ENCODE peak calls at places on chromosomes 3 and 15, in four cellular contexts. P is IMR-90, H is K562, F is GM12878. C is an unnamed sample.

GRCh38 chr3:151356791-151357460 is 27.6 kb upstream of the P2RY13 start:
- DNase-seq in P (peak), H (no peak), F (no peak), C (peak)

GRCh38 chr15:98529205-98530145 is 118.9 kb upstream of the IGF1R start:
- DNase-seq in P (no peak), H (no peak), F (no peak), C (no peak)

GRCh38 chr3:182509312-182509711 is 284.0 kb upstream of the ATP11B start:
- DNase-seq in P (no peak), H (no peak), F (no peak), C (no peak)

GRCh38 chr3:152128356-152128755 is 140.4 kb upstream of the MBNL1 start:
- DNase-seq in P (no peak), H (no peak), F (no peak), C (no peak)

GRCh38 chr3:153396581-153396980 is 234.6 kb downstream of the RAP2B start:
- DNase-seq in P (no peak), H (no peak), F (no peak), C (no peak)

GRCh38 chr3:178084938-178085816 is 451.1 kb upstream of the KCNMB2 start:
- DNase-seq in P (peak), H (no peak), F (no peak), C (peak)

GRCh38 chr3:32109256-32109655 is 2.8 kb downstream of the GPD1L start:
- DNase-seq in P (peak), H (no peak), F (no peak), C (peak)

GRCh38 chr3:125357032-125357658 is 18.0 kb downstream of the ZNF148 start:
- DNase-seq in P (peak), H (no peak), F (no peak), C (peak)

GRCh38 chr3:131549340-131549739 is 46.6 kb upstream of the MRPL3 start:
- DNase-seq in P (no peak), H (peak), F (no peak), C (no peak)

GRCh38 chr3:47421741-47422649 is 41.2 kb downstream of the PTPN23 start:
- DNase-seq in P (no peak), H (no peak), F (no peak), C (peak)

GRCh38 chr3:40615110-40615915 is 90.6 kb downstream of the ZNF621 start:
- DNase-seq in P (no peak), H (no peak), F (no peak), C (peak)

GRCh38 chr15:65638681-65639089 is 16.9 kb downstream of the SLC24A1 start:
- DNase-seq in P (peak), H (peak), F (peak), C (peak)

GRCh38 chr3:185210621-185211157 is 43.2 kb downstream of the EHHADH start:
- DNase-seq in P (no peak), H (no peak), F (no peak), C (peak)

GRCh38 chr3:13102386-13103345 is 29.4 kb upstream of the IQSEC1 start:
- DNase-seq in P (no peak), H (no peak), F (no peak), C (no peak)

GRCh38 chr3:186385856-186386602 is 24.0 kb upstream of the DGKG start:
- DNase-seq in P (no peak), H (no peak), F (no peak), C (no peak)

GRCh38 chr15:71575474-71576045 is 234.8 kb upstream of the NR2E3 start:
- DNase-seq in P (no peak), H (no peak), F (no peak), C (peak)

GRCh38 chr15:90049030-90049429 is 47.9 kb downstream of the ZNF710 start:
- DNase-seq in P (peak), H (no peak), F (no peak), C (no peak)

GRCh38 chr15:83396071-83396470 is 51.1 kb upstream of the SH3GL3 start:
- DNase-seq in P (no peak), H (no peak), F (no peak), C (no peak)

GRCh38 chr3:155807823-155808222 is 1.7 kb upstream of the C3orf33 start:
- DNase-seq in P (peak), H (no peak), F (no peak), C (no peak)

GRCh38 chr15:57566840-57567239 is 24.9 kb upstream of the MYZAP start:
- DNase-seq in P (no peak), H (no peak), F (no peak), C (no peak)

GRCh38 chr3:197791120-197792018 is at the start of gene LRCH3:
- DNase-seq in P (peak), H (peak), F (no peak), C (peak)

GRCh38 chr15:48647963-48648362 is 2.5 kb upstream of the FBN1 start:
- DNase-seq in P (peak), H (no peak), F (no peak), C (peak)

GRCh38 chr3:159322322-159322939 is 520.6 kb downstream of the MFSD1 start:
- DNase-seq in P (peak), H (peak), F (no peak), C (peak)

GRCh38 chr3:47666118-47666517 is 87.5 kb upstream of the CSPG5 start:
- DNase-seq in P (no peak), H (no peak), F (no peak), C (no peak)

DNA sequence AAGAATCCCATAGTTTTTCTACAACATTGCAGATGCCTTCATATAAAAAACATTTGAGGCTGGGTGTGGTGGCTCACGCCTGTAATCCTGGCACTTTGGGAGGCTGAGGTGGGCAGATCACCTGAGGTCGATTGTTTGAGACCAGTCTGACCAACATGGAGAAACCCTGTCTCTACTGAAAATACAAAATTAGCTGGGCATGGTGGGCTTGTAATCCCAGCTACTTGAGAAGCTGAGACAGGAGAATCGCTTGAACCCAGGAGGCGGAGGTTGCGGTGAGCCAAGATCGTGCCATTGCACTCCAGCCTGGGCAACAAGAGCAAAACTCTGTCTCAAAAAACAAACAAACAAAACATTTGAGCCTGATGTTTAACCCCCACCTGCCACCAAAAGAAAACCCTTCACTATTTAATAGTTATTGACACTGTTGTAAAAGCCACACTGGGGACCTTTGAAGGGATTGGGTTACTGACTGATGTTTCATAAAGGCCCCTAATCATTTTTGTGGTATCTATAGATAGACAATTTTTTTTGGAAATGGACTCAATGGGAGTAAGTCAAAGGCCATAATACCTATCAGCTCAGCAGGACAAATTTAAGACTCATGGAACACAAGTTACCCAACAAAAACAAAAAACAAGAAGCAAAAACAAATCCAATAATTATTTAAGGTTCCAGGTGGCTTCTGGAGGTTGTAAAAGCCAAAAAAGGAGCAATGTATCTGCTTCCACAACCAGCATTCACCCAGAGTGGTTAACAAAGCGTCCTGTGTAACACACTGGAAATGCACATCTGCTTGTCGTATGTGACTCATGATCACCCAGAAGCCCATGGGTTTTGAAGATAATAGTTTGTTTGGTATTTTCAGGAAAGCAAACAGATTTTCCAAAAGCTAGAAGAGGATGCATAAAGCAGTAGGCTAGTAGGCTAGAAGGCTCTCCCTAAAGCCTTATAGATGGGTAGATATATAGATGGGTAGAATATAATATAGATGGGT is 41.2 kb downstream of the CDCP1 start:
- DNase-seq in P (peak), H (peak), F (no peak), C (no peak)
- TF ChIP-seq RCOR1 in P (peak), H (no peak), F (no peak), C (no peak)

GRCh38 chr15:68235022-68235421 is 5.5 kb upstream of the CLN6 start:
- DNase-seq in P (no peak), H (no peak), F (no peak), C (no peak)

GRCh38 chr15:68231102-68231818 is 1.7 kb upstream of the CLN6 start:
- DNase-seq in P (no peak), H (no peak), F (no peak), C (peak)

GRCh38 chr15:68230157-68231100 is 901 bp upstream of the CLN6 start:
- DNase-seq in P (peak), H (no peak), F (peak), C (peak)

GRCh38 chr15:68232937-68233336 is 3.4 kb upstream of the CLN6 start:
- DNase-seq in P (no peak), H (no peak), F (no peak), C (no peak)

GRCh38 chr15:68234060-68234459 is 4.5 kb upstream of the CLN6 start:
- DNase-seq in P (peak), H (no peak), F (no peak), C (peak)
- H3K9ac ChIP-seq in P (no peak), H (peak), F (no peak), C (no peak)

DNA sequence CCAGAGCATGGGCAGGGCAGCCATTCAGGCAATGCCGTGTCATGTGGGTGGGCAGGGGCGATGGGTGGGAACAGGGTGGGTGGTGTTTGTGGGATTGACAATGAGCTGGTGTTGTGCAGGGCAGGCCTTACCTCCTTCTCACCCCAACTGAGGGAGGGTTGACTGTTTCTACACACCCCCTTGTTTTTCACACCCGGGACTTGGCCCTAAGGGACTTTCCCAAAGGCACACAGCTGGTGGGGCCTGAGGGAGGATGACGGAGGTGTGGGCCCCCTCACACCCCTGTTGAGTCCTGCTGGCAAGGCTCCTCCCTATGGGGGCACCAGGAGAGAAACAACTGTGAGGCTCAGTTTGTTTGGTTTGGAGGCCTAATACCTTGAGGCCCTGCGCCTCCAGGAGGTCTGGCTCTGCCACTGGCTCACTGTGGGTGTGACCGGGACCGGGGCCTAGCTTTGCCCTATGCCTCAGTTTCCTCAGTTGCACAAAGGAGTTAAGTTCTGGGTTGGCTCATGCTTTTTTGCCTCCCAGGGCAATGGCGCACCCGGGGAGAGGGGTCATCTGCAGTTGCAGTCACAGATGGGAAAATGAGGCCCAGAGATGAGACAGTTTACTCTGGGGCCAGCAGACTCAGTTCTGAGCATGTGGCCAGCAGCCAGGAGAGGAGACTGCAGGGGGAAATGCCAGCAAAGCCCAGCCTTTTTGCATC is 5.1 kb upstream of the DNAH1 start:
- DNase-seq in P (peak), H (no peak), F (peak), C (no peak)
- TF ChIP-seq RCOR1 in P (no peak), H (no peak), F (no peak), C (no peak)

GRCh38 chr15:96342143-96342466 is 11.6 kb downstream of the NR2F2 start:
- DNase-seq in P (no peak), H (no peak), F (no peak), C (no peak)
- H3K9ac ChIP-seq in P (peak), H (no peak), F (no peak), C (no peak)

GRCh38 chr3:72960812-72961518 is 35.6 kb upstream of the PPP4R2 start:
- DNase-seq in P (peak), H (no peak), F (no peak), C (no peak)
- TF ChIP-seq RCOR1 in P (no peak), H (no peak), F (no peak), C (no peak)

GRCh38 chr3:15443826-15444524 is 16.6 kb downstream of the EAF1 start:
- DNase-seq in P (peak), H (no peak), F (no peak), C (no peak)

GRCh38 chr3:15436246-15436645 is 8.8 kb downstream of the EAF1 start:
- DNase-seq in P (no peak), H (no peak), F (no peak), C (no peak)

GRCh38 chr3:15439476-15439875 is 12.1 kb downstream of the EAF1 start:
- DNase-seq in P (peak), H (no peak), F (no peak), C (no peak)

GRCh38 chr3:15438988-15439387 is 11.6 kb downstream of the EAF1 start:
- DNase-seq in P (peak), H (no peak), F (no peak), C (no peak)

DNA sequence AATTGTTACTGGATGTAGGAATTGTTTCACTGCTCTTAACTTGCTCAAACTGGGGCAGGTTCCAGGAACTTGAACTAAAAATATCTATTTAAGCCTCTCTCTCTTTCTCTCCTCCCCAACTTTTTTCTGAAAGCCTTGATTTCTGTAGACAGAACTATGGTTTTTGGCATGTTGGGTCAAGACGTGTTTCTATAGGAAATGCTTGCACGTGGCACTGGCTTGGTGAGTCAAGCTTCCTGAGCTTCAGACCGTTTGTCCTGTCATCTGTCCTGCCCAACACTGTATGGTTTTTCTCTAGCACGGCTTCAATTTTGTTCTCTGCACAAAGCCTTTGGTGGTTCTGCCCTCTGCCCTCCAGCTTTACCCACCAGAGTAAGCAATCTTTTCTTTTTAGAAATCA is 13.5 kb downstream of the EAF1 start:
- DNase-seq in P (no peak), H (no peak), F (no peak), C (no peak)
- H3K9ac ChIP-seq in P (no peak), H (no peak), F (no peak), C (no peak)

GRCh38 chr3:147377412-147378185 is 28.7 kb downstream of the ZIC4 start:
- DNase-seq in P (no peak), H (no peak), F (no peak), C (no peak)
- TF ChIP-seq RCOR1 in P (no peak), H (no peak), F (no peak), C (no peak)

C was measured in SK-N-SH.